ENCODE peak calls at places on chromosomes 3 and 15, in four cellular contexts. L is BE2C, N is mammary epithelial cell, M is astrocyte of the spinal cord. U is an unnamed sample.

GRCh38 chr3:76372497-76372896 is 587.1 kb upstream of the ZNF717 start:
- DNase-seq in L (no peak), M (no peak), N (no peak), U (no peak)

GRCh38 chr3:163573324-163573723 is 1505.0 kb downstream of the SI start:
- DNase-seq in L (no peak), N (no peak), M (no peak), U (no peak)

GRCh38 chr3:42662037-42662812 is 8.7 kb downstream of the ZBTB47 start:
- DNase-seq in N (no peak), M (no peak), L (no peak), U (no peak)

GRCh38 chr15:33547876-33548275 is 237.1 kb downstream of the RYR3 start:
- DNase-seq in N (peak; percentile 45), L (no peak), M (peak; percentile 54), U (peak; percentile 48)

GRCh38 chr3:25037049-25037547 is 391.0 kb upstream of the RARB start:
- DNase-seq in N (no peak), M (peak; percentile 85), L (no peak), U (peak; percentile 73)

GRCh38 chr3:127911421-127911931 is 3.6 kb upstream of the KBTBD12 start:
- DNase-seq in L (no peak), N (no peak), M (no peak), U (peak; percentile 13)

GRCh38 chr3:14475601-14476000 is 64.5 kb downstream of the GRIP2 start:
- DNase-seq in N (no peak), L (no peak), M (no peak), U (no peak)

GRCh38 chr3:119279101-119279554 is 15.1 kb upstream of the ARHGAP31 start:
- DNase-seq in M (no peak), N (no peak), L (no peak), U (no peak)

GRCh38 chr3:184541886-184542562 is 19.6 kb upstream of the EPHB3 start:
- DNase-seq in M (no peak), L (no peak), N (no peak), U (no peak)

GRCh38 chr15:42576040-42576594 is 711 bp downstream of the STARD9 start:
- DNase-seq in L (no peak), N (no peak), M (peak; percentile 7), U (no peak)

GRCh38 chr3:111864821-111865656 is 6.0 kb downstream of the PHLDB2 start:
- DNase-seq in L (no peak), M (peak; percentile 93), N (peak; percentile 65), U (peak; percentile 88)

GRCh38 chr3:119257111-119257510 is 16.4 kb upstream of the B4GALT4 start:
- DNase-seq in N (no peak), L (no peak), M (no peak), U (no peak)

GRCh38 chr3:138567403-138567802 is 26.7 kb downstream of the CEP70 start:
- DNase-seq in M (no peak), N (no peak), L (no peak), U (no peak)

GRCh38 chr3:71011565-71012287 is 571.8 kb downstream of the FOXP1 start:
- DNase-seq in L (no peak), N (peak; percentile 46), M (peak; percentile 26), U (no peak)

GRCh38 chr3:138875754-138876664 is 41.3 kb upstream of the PIK3CB start:
- DNase-seq in N (no peak), L (no peak), M (no peak), U (no peak)

GRCh38 chr3:194070220-194070633 is 65.7 kb upstream of the HES1 start:
- DNase-seq in N (no peak), M (no peak), L (no peak), U (no peak)
- H3K4me3 ChIP-seq in N (no peak overlapping the region), M (peak overlapping the region; percentile 31), L (no peak overlapping the region), U (peak overlapping the region; percentile 56)

GRCh38 chr3:28317438-28318022 is 31.0 kb upstream of the ZCWPW2 start:
- DNase-seq in L (peak; percentile 35), M (peak; percentile 35), N (peak; percentile 39), U (peak; percentile 40)
- TF ChIP-seq CTCF in L (peak; percentile 65), M (peak; percentile 63), N (peak; percentile 68), U (peak; percentile 74)

GRCh38 chr15:92395176-92395521 is 1.5 kb downstream of the ST8SIA2 start:
- DNase-seq in M (no peak), N (no peak), L (no peak), U (no peak)
- H3K4me3 ChIP-seq in M (peak overlapping the region; percentile 61), N (no peak overlapping the region), L (peak overlapping the region; percentile 61), U (peak overlapping the region; percentile 66)

DNA sequence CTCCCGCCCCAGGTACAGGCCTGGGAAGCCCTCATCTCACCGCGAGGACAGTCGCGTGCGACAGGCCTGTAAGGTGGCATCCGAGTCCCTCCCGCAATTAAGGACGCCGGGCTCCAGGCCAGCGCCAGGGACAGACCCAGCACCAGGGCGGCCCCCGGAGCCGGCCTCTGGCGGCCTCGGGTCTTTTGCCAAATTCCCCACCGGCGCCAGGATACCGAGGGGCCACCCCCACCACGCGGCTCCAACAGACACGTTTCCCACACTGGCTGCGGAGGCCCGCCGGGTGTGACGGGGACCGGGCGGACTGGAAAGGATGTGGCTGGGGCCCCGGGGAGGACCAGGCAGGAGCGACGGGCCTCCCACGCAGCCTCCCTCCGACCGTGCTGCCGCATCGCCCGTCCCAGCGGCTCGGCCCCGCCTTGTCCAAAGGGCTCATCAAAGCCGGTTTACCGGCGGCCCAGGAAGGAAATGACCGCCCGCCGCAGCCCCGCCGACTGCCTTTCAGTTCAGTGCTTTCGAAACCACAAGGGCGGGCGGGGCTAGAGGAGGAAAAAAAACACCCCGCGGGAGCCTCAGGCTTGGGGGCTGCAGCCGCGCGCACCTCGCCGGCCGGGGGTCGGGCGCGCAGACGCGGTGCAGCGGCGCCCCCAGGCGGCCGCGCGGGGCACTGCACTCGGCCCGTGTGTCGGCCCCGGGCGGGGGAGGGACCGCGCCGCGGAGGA is 11.2 kb downstream of the XXYLT1 start:
- DNase-seq in L (peak; percentile 93), N (peak; percentile 85), M (peak; percentile 97), U (peak; percentile 95)
- TF ChIP-seq CTCF in L (peak; percentile 16), N (peak; percentile 51), M (peak; percentile 39), U (peak; percentile 16)

DNA sequence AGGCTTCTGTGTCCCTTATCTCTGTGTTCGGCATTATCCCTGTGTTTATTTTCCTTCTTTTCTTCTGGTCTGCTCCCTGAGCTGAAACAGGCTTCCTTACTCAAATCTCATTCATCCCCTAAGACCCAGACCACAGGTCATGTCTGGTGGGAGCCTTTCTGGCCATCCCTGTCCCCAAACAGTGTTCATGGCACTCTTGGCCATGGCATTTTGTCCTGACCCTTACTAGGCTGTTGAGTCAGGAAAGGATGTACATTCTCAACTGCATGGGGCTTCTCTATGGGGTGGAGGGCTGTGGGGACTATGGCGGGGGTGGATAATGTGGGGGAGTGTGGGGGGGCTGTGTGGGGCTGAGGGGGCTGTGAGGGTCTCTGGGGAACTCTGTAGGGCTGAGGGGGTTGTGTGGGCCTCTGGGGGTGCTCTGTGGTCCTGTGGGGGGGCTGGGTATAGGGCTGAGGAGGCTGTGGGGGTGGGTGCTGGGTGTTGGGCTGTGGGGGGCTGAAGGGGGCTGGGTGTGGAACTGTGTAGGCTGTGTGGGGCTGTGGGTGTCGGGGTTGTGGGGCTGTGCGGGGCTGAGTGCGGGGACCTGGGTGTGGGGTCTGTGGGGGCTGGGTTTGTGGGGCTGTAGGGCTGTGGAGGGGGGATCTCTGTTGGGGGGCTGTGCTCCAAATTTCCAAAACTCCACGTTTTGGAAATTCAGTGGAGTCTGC is 64.3 kb downstream of the KLF13 start:
- DNase-seq in M (no peak), L (no peak), N (no peak), U (no peak)
- H3K4me3 ChIP-seq in M (no peak overlapping the region), L (no peak overlapping the region), N (no peak overlapping the region), U (no peak overlapping the region)

DNA sequence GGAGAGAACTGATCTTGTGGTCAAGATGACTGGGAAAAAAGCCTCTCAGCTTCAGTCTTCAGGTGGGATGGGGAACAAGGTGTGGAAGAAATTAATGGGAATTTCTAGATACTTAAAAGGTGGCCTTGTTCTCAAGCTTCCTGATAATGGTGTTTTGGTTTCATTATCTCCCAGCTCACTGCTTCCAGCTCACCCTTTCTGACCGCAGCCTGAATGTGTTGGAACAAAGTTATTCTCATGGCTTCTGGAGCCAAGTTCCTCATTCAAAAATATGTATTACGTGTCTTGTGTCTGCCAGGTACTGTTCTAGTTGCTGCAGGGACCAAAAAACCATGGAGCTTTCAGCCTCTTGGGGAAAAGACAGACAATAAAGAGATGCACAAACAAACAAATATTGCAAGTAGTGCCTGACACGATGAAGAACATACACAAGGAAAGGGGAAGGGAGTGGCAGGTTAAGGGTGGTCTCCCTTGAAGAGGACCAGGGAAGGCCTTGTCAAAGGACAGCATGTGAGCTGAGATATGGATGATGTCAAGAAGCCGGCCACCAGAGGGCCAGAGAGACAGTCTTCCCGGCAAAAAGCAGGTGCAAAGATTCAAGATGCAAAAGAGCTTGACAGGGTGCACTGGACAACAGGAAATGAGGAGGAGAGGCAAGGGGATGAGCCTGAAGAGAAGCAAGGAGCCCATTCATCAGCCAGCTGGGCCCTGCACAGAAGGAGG is 35.5 kb downstream of the ARRDC4 start:
- DNase-seq in L (peak; percentile 18), M (no peak), N (peak; percentile 89), U (peak; percentile 24)
- TF ChIP-seq CTCF in L (peak; percentile 44), M (no peak), N (peak; percentile 48), U (peak; percentile 46)

GRCh38 chr3:150543128-150543527 is 3.2 kb downstream of the SERP1 start:
- DNase-seq in N (no peak), L (no peak), M (no peak), U (no peak)

GRCh38 chr3:150544040-150544439 is 2.3 kb downstream of the SERP1 start:
- DNase-seq in M (peak; percentile 55), N (peak; percentile 78), L (no peak), U (peak; percentile 66)

GRCh38 chr3:150543531-150543930 is 2.8 kb downstream of the SERP1 start:
- DNase-seq in M (no peak), L (no peak), N (no peak), U (no peak)

GRCh38 chr3:150545419-150546225 is 674 bp downstream of the SERP1 start:
- DNase-seq in N (peak; percentile 40), L (no peak), M (no peak), U (peak; percentile 20)

DNA sequence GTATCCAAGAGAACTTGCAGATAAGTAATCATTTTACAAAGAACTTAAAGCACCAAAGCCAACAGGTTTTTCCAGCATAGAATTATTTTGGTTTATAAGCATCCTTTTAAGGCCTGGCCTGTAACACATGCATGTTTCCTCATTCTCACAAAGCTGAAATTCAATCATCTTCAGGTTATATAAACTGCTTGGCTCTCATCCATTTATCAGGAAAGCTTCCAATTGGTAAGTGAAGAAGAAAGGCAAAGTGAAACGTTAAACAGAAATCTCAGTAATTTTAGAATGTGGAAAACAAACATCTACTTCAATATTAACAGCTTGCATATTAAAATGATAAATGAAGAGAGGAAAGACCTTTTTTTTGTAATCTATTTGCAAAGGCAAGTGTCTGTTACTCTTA is 1.6 kb downstream of the SERP1 start:
- DNase-seq in M (peak; percentile 28), L (no peak), N (peak; percentile 11), U (peak; percentile 31)
- H3K4me3 ChIP-seq in M (peak overlapping the region; percentile 69), L (peak overlapping the region; percentile 77), N (peak overlapping the region; percentile 89), U (peak overlapping the region; percentile 84)

U was measured in AG10803.